ENCODE peak calls at places on chromosomes 7 and 10, in ten cellular contexts. K, P, Q, M, S, E, C, O, Z and L are unnamed samples.

GRCh38 chr7:17646181-17646956 is 293.9 kb downstream of the SNX13 start:
- DNase-seq in M (no peak), Z (peak), Q (peak), O (no peak), C (no peak), E (no peak), P (no peak), K (no peak), S (no peak), L (no peak)

GRCh38 chr10:128457136-128457535 is 330.9 kb upstream of the MKI67 start:
- DNase-seq in O (no peak), Q (no peak), C (no peak), P (no peak), S (no peak), Z (no peak), K (no peak), E (no peak), M (no peak), L (no peak)

GRCh38 chr10:127852456-127852855 is 40.3 kb downstream of the CLRN3 start:
- DNase-seq in M (no peak), S (no peak), K (no peak), O (no peak), C (no peak), Q (no peak), P (no peak), Z (no peak), E (no peak), L (no peak)

GRCh38 chr7:64183126-64183742 is 23.8 kb upstream of the ZNF735 start:
- DNase-seq in Z (no peak), O (no peak), C (no peak), E (no peak), M (no peak), Q (no peak), K (peak), P (peak), S (no peak), L (no peak)

GRCh38 chr10:26869528-26869927 is 8.8 kb upstream of the ABI1 start:
- DNase-seq in O (no peak), Q (peak), E (no peak), K (no peak), C (no peak), M (no peak), Z (no peak), S (no peak), P (no peak), L (no peak)

GRCh38 chr7:122038904-122039303 is 105.1 kb downstream of the AASS start:
- DNase-seq in C (no peak), O (no peak), Q (peak), Z (no peak), K (no peak), S (no peak), M (no peak), P (no peak), E (no peak), L (no peak)

GRCh38 chr10:131323880-131324279 is 12.4 kb upstream of the TCERG1L start:
- DNase-seq in M (no peak), Q (no peak), K (no peak), O (no peak), Z (no peak), C (no peak), P (no peak), E (no peak), S (no peak), L (no peak)

GRCh38 chr10:34773617-34774261 is 41.4 kb downstream of the PARD3 start:
- DNase-seq in Q (peak), S (no peak), O (no peak), E (no peak), Z (no peak), M (no peak), C (no peak), P (no peak), K (no peak), L (no peak)

GRCh38 chr10:88472540-88472939 is 110.6 kb downstream of the RNLS start:
- DNase-seq in Q (no peak), Z (no peak), E (no peak), P (no peak), K (no peak), C (no peak), M (no peak), S (no peak), O (no peak), L (no peak)

GRCh38 chr7:131934452-131934851 is 378.0 kb upstream of the PODXL start:
- DNase-seq in Q (no peak), E (no peak), S (no peak), P (no peak), Z (peak), C (no peak), M (no peak), K (no peak), O (no peak), L (no peak)

GRCh38 chr10:80498039-80498832 is 39.5 kb upstream of the SH2D4B start:
- DNase-seq in P (no peak), O (no peak), K (peak), Q (no peak), Z (no peak), C (no peak), M (no peak), S (no peak), E (no peak), L (peak)

GRCh38 chr10:80497187-80498038 is 40.3 kb upstream of the SH2D4B start:
- DNase-seq in K (peak), M (no peak), O (peak), S (no peak), Q (no peak), Z (no peak), P (no peak), E (no peak), C (no peak), L (peak)

GRCh38 chr10:80500572-80501380 is 36.9 kb upstream of the SH2D4B start:
- DNase-seq in M (no peak), S (no peak), O (no peak), E (no peak), C (peak), K (peak), Z (no peak), P (no peak), Q (peak), L (peak)

GRCh38 chr10:80496555-80497172 is 41.0 kb upstream of the SH2D4B start:
- DNase-seq in Z (no peak), K (no peak), Q (no peak), M (no peak), O (no peak), C (no peak), E (no peak), S (no peak), P (no peak), L (no peak)

GRCh38 chr10:80498833-80499671 is 38.6 kb upstream of the SH2D4B start:
- DNase-seq in P (peak), C (peak), O (peak), S (no peak), K (peak), E (no peak), M (no peak), Z (peak), Q (peak), L (peak)
- TF ChIP-seq CTCF in P (no peak), C (no peak), O (no peak), S (no peak), K (no peak), E (no peak), M (no peak), Z (no peak), Q (peak), L (no peak)

GRCh38 chr10:76036962-76037361 is 605.5 kb downstream of the LRMDA start:
- DNase-seq in Q (peak), Z (peak), O (peak), E (no peak), M (no peak), S (no peak), K (no peak), C (no peak), P (no peak), L (no peak)
- TF ChIP-seq CTCF in Q (no peak), Z (no peak), O (no peak), E (no peak), M (no peak), S (no peak), K (no peak), C (no peak), P (no peak), L (no peak)

DNA sequence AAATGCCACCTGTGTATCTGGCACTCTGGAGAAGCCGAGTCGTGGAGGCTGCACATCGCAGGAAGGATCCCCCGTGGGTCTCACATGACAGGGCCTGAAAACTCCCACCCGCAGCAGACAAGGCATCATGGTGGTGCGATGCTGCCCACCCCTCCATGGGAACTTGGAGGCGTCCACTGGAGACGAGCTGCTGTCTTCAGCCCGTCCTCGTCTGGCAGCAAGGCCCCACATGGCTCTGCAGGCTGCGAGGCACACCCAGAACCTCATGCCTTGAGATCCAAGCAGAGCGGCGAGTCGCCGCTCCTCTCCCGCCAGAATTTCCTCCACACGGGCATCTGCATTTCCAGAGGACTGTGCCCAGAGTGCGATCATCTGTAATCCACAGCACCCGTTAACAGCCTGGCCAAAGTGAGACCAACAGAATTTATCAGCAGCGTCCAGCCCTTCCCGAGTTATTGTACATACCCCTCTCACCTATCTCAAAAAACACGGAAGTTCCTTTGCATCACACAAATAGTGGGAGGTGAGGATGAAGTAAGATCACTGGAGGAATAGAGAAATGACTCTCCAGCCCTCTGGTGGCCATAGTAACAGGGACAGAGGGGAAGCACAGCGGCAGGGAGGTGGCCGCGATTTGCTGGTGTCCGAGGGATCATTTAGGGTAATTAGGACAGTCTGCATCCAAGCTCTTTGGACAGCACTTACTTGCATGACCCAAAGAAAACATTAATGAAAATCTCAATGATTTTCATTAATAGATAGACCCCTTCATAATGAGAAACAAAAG is 292.4 kb downstream of the USP6NL start:
- DNase-seq in C (no peak), Q (no peak), S (peak), M (no peak), O (no peak), Z (no peak), K (no peak), E (no peak), P (no peak), L (no peak)
- TF ChIP-seq CTCF in C (no peak), Q (no peak), S (peak), M (no peak), O (no peak), Z (no peak), K (no peak), E (peak), P (no peak), L (no peak)

DNA sequence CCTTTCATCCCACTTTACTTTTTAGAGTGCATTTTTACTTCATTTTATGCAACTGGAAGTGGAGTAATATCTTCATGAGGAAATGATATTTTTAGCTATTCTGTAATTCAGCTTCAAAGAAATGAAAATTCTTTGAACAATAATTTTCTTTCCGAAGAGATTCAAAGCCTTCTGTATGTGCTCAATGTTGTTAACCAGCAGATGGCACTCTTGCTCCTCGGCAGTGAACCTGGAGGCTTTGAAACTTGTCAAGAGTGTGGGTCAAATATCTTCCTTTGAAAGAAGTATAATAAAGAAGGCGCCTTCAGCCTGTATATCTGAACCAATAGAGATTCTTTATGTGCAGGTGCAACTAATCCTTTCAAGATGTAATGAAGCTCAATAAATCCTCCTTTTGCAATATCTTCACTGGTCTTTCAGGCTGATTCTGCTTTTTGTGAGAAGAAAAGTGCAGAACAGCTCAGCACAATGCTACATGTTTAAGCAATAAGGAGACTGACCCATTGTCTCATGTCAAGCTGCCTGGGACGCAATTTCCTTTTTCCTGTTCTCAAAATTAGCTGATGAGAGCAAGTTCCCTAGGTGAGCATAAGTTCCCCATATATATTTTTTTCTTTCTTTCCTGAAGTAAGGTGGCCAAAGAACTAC is 258.4 kb downstream of the SEMA3A start:
- DNase-seq in Z (peak), P (peak), K (peak), C (no peak), E (peak), Q (peak), M (peak), O (peak), S (peak), L (peak)
- TF ChIP-seq CTCF in Z (peak), P (peak), K (peak), C (peak), E (peak), Q (peak), M (peak), O (peak), S (peak), L (peak)

DNA sequence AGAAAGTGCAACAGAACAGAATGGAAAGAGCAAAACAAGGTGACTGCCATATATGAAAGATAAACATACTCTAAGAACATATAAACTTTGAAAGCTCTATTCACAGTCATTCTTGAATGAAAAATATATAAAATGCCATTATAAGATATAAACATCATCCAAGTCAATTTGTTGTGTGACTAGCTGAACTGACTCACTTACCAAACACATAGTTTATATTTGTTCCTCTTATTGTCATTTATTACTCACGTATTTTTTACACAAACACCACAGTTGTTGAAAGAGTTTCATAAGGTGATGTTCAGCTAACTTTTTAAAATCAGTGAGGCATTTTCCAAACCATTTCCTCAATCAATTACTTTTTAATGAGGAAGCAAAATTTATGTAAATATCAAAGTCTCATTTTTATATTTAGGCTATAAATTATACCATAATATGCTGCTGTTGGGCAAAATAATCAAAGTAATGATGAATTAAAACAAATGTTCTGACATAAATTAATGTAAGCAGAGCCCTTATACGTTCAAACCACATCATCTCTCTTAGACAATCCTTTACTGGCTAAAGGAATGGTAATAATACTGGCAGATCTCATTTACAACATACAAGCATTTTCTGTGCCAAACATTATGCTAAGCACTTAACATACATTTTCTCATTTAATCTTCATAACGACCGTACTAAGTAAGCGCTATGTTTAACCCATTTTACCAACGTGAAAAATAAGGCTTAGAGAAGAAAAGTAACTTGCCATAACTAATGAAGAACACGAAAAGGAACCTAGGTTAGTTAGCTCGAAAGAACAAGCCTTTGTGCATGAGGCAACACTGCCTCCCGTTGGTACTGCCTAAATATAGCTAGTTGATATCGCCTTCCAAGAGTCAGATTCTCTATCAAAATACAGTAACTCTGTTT is 7.3 kb downstream of the LRRN3 start:
- DNase-seq in M (peak), E (no peak), K (peak), Q (peak), S (peak), P (peak), O (peak), C (peak), Z (peak), L (no peak)
- TF ChIP-seq CTCF in M (no peak), E (peak), K (peak), Q (peak), S (peak), P (peak), O (no peak), C (peak), Z (peak), L (no peak)

GRCh38 chr10:80470266-80470665 is 16.2 kb downstream of the TSPAN14 start:
- DNase-seq in C (no peak), P (no peak), M (no peak), E (no peak), Q (no peak), S (no peak), O (no peak), K (no peak), Z (no peak), L (no peak)
- TF ChIP-seq CTCF in C (no peak), P (no peak), M (no peak), E (no peak), Q (no peak), S (no peak), O (no peak), K (no peak), Z (no peak), L (no peak)

DNA sequence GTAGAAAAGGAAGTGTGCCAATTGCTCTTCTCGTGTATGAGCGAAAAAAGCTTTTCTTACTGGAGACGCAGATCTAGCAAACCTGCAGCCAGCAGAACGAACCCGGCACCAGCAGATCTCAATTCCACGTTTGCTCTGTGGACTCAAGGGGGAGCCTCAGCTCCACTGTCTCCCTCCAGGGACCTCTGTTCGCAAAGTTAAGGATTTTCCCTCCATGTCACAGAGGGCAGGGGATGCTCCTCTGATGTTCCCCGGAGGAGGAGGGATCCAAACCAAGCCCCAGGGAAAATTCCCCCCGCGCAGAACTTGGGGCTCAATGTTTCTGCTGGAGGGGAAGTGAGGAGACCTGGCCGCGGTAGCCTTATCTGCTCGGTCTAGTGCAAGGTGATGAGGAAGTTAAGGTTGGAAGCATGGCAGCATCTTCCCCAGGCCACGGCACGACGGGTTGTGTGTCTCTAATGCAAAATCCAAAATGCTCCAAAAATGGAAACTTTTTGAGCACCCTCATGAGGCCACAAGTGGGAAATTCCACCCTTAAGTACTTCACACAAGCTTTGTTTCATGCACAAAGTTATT is 9.0 kb downstream of the IQCE start:
- DNase-seq in C (peak), M (peak), O (no peak), E (no peak), P (peak), Z (peak), S (peak), Q (peak), K (peak), L (no peak)
- TF ChIP-seq CTCF in C (no peak), M (no peak), O (peak), E (peak), P (peak), Z (peak), S (peak), Q (peak), K (peak), L (peak)